ENCODE peak calls at places on chromosome 2, in four cellular contexts. U is fibroblast of lung, A is ovary, Q is endodermal cell. H is an unnamed sample.
A peak's percentile ranks its signal among the peaks of the same experiment; 100 is the strongest.

GRCh38 chr2:240013343-240013742 is 11.8 kb downstream of the NDUFA10 start:
- DNase-seq in Q (no peak), U (peak; percentile 6), A (no peak), H (no peak)

GRCh38 chr2:80896576-80896975 is 592.0 kb upstream of the LRRTM1 start:
- DNase-seq in Q (peak; percentile 55), U (no peak), A (no peak), H (no peak)

GRCh38 chr2:172086349-172087190 is 1.3 kb downstream of the DLX1 start:
- DNase-seq in Q (peak; percentile 91), U (no peak), A (no peak), H (no peak)

GRCh38 chr2:54626131-54626530 is 97.3 kb upstream of the EML6 start:
- DNase-seq in A (no peak), U (peak; percentile 18), Q (no peak), H (no peak)

GRCh38 chr2:107645586-107645985 is 181.1 kb upstream of the RGPD4 start:
- DNase-seq in U (no peak), A (no peak), Q (no peak), H (no peak)

GRCh38 chr2:222819722-222820333 is 41.0 kb upstream of the ACSL3 start:
- DNase-seq in A (no peak), U (peak; percentile 78), Q (no peak), H (no peak)

GRCh38 chr2:207311316-207312005 is 145.7 kb upstream of the KLF7 start:
- DNase-seq in U (peak; percentile 87), Q (no peak), A (no peak), H (no peak)

GRCh38 chr2:67322361-67323001 is 74.7 kb upstream of the ETAA1 start:
- DNase-seq in Q (peak; percentile 81), A (peak; percentile 22), U (peak; percentile 58), H (peak; percentile 24)

GRCh38 chr2:64766841-64767669 is 113.3 kb upstream of the SERTAD2 start:
- DNase-seq in Q (no peak), U (peak; percentile 71), A (no peak), H (no peak)

GRCh38 chr2:85723707-85724360 is 29.7 kb downstream of the GNLY start:
- DNase-seq in Q (no peak), U (no peak), A (no peak), H (no peak)

GRCh38 chr2:179677148-179677688 is 184.2 kb downstream of the ZNF385B start:
- DNase-seq in Q (no peak), U (no peak), A (no peak), H (no peak)

GRCh38 chr2:28359222-28360065 is 33.2 kb upstream of the FOSL2 start:
- DNase-seq in U (peak; percentile 81), A (no peak), Q (no peak), H (no peak)

GRCh38 chr2:134639265-134639664 is 79.5 kb downstream of the TMEM163 start:
- DNase-seq in U (no peak), A (no peak), Q (no peak), H (no peak)

GRCh38 chr2:36526216-36526615 is 71.8 kb downstream of the FEZ2 start:
- DNase-seq in U (peak; percentile 38), A (no peak), Q (no peak), H (no peak)

GRCh38 chr2:98548920-98549818 is 59.1 kb downstream of the COA5 start:
- DNase-seq in U (no peak), Q (peak; percentile 22), A (no peak), H (no peak)

GRCh38 chr2:168239281-168239680 is 8.1 kb downstream of the STK39 start:
- DNase-seq in A (no peak), Q (no peak), U (no peak), H (no peak)

GRCh38 chr2:175432021-175432420 is 250.5 kb upstream of the ATP5MC3 start:
- DNase-seq in Q (no peak), A (no peak), U (no peak), H (no peak)

GRCh38 chr2:226995625-226996041 is 159.8 kb downstream of the RHBDD1 start:
- DNase-seq in Q (no peak), U (peak; percentile 94), A (no peak), H (no peak)

GRCh38 chr2:14524041-14524802 is 108.3 kb upstream of the LRATD1 start:
- DNase-seq in A (no peak), U (peak; percentile 80), Q (no peak), H (no peak)

GRCh38 chr2:174350018-174350417 is 15.3 kb downstream of the SP9 start:
- DNase-seq in U (no peak), A (no peak), Q (no peak), H (no peak)

GRCh38 chr2:54566896-54567295 is 110.8 kb downstream of the SPTBN1 start:
- DNase-seq in A (no peak), Q (no peak), U (no peak), H (no peak)

GRCh38 chr2:133439281-133439920 is 128.9 kb downstream of the NCKAP5 start:
- DNase-seq in Q (no peak), U (no peak), A (no peak), H (no peak)

GRCh38 chr2:22153974-22154373 is 1030.2 kb downstream of the TDRD15 start:
- DNase-seq in Q (no peak), A (no peak), U (no peak), H (no peak)

GRCh38 chr2:62473428-62473827 is 32.6 kb downstream of the TMEM17 start:
- DNase-seq in U (no peak), A (no peak), Q (no peak), H (no peak)

GRCh38 chr2:8154270-8154669 is 527.6 kb upstream of the ID2 start:
- DNase-seq in Q (no peak), U (no peak), A (no peak), H (no peak)

GRCh38 chr2:241901018-241901380 is 31.5 kb downstream of the RTP5 start:
- DNase-seq in U (no peak), Q (peak; percentile 43), A (no peak), H (no peak)

DNA sequence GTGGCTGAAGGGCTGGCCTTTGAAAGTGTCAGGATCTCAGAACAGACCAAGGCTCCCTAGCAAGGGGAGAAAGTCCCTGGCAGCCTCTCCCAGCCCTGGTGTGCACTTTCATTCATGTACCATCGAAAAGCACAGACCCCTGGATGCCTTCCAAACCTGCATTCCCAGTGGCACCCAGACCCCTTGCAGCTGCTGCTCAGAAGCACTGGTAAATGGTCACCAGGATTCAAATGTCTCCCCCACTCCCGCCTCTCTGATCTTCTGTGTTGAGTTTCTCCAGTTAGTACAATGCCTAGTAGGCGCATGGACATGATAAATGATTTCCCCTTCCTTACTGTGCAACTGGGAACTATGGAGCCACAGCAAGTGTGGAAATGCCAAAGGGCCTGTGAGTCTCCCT is 180.0 kb downstream of the GLI2 start:
- DNase-seq in U (peak; percentile 58), A (no peak), Q (no peak), H (no peak)
- H3K4me1 ChIP-seq in U (peaks cover 54% of the 10 kb centered on the region), A (peaks cover 62% of the 10 kb centered on the region), Q (no peaks in the 10 kb centered on the region), H (peaks cover 14% of the 10 kb centered on the region)

GRCh38 chr2:127646487-127647241 is 711 bp downstream of the GPR17 start:
- DNase-seq in A (no peak), Q (no peak), U (no peak), H (no peak)
- H3K4me1 ChIP-seq in A (no peaks in the 10 kb centered on the region), Q (no peaks in the 10 kb centered on the region), U (peaks cover 3% of the 10 kb centered on the region), H (peaks cover 4% of the 10 kb centered on the region)

DNA sequence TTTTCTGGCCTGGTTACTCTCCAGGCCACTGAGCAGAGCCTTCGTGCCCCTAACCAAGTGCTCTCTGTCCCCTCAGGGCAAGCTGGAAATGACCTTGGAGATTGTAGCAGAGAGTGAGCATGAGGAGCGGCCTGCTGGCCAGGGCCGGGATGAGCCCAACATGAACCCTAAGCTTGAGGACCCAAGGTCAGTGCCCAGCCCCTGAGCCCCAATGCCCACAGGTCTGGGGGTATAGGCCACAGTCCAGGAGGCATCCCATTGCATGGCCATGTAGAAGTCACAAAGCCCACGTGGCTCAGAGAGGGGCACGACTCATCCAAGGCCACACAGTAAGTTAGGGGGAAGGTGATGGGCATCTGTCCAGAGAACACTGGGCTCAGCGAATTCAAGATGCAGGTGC is 227.6 kb downstream of the DYSF start:
- DNase-seq in U (no peak), Q (no peak), A (no peak), H (no peak)
- H3K4me1 ChIP-seq in U (no peaks in the 10 kb centered on the region), Q (no peaks in the 10 kb centered on the region), A (no peaks in the 10 kb centered on the region), H (no peaks in the 10 kb centered on the region)

GRCh38 chr2:30225131-30225762 is 6.1 kb upstream of the LBH start:
- DNase-seq in A (peak; percentile 68), Q (peak; percentile 49), U (peak; percentile 88), H (peak; percentile 60)
- H3K4me1 ChIP-seq in A (peaks cover 9% of the 10 kb centered on the region), Q (peaks cover 2% of the 10 kb centered on the region), U (peaks cover 11% of the 10 kb centered on the region), H (no peaks in the 10 kb centered on the region)

DNA sequence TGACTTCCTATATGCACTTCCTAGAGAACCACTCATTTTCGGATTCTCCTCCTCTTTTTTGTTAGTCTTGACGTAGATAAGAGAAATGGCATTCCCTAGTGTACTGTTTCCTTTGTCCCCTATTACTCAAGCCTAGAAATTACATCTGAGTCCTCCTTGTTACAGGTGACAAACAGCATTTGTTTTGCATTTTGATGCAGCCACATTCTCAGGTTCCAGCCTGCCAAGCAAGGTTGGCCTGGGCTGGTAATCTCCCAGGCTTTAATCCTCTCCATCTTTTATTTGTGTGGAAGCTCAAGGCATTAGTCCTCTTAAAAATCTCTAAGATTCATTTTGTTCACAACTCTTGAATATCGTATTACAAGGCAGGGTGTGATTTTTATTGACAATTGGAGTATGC is 318.0 kb upstream of the NRP2 start:
- DNase-seq in U (no peak), A (no peak), Q (peak; percentile 61), H (no peak)
- H3K4me1 ChIP-seq in U (no peaks in the 10 kb centered on the region), A (peaks cover 2% of the 10 kb centered on the region), Q (peaks cover 11% of the 10 kb centered on the region), H (no peaks in the 10 kb centered on the region)

DNA sequence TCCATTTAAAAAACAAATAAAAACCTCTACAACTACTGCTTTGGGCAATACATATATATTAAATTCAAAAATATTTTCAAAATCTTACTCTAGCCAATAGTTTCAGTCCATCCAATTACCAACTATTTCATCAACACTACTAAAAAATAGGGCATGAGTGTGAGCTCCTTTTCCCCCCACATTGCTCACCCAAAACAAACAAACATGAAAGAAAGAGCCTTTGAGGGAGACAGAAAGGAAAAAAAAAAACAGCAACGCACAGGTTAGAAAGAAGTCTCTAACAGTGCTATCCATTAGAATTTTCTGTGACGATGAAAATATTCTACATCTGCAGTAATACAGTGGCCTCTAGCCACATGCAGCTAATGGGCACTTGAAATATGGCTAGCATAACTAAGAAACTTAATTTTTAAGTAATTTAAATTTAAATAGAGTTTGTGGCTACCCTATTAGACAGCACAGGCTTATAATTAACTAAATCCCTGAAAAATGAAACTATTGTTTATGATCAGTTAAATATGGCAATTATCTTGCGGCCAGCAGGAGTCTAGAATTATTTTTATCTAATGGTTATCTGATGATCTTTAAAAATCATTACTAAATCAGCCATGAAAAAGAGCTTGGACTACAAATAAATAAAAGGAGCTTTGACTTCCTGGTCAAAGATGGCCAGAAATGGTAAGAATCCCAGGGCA is 59.2 kb downstream of the RBMS1 start:
- DNase-seq in A (no peak), U (no peak), Q (no peak), H (no peak)
- H3K4me1 ChIP-seq in A (peaks cover 4% of the 10 kb centered on the region), U (peaks cover 10% of the 10 kb centered on the region), Q (no peaks in the 10 kb centered on the region), H (no peaks in the 10 kb centered on the region)

DNA sequence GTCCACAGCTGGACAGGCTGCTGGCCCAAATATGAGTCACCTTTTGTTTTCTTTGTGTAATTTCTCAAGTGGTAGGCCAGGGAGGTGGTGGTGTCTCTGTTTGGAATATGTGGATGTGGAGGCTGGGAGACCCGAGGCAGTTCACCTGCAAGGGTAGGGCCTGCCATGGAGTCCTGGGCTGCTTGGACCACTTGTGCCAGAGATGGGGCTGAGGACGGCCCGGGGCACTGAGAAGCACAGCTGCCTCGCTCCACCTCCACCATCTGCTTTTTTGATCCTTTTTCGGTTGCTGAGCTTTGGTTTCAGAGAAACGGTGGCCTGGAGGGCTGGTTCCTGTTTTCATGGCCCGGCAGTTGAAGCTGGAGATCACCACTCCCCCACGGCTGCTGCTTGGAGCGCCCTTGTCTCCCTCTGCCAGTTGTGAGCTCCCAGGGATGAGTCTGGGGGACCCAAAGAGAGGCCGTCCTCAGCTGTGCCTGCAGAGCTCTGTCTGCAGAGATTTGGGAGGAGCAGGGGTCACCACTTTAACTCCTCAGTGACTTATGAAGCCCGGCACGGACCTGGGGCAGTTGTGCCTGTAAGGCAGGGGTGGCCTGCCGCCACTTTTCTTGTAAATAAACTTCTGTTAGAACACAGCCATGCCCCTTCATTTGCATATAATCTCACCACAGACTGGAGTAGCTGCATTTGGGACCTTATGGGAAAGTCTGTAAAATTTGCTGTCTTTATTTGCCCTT is 67.6 kb upstream of the MCFD2 start:
- DNase-seq in A (no peak), U (peak; percentile 71), Q (peak; percentile 68), H (no peak)
- H3K4me1 ChIP-seq in A (peaks cover 28% of the 10 kb centered on the region), U (peaks cover 39% of the 10 kb centered on the region), Q (peaks cover 13% of the 10 kb centered on the region), H (peaks cover 9% of the 10 kb centered on the region)

H was measured in uterus.